ENCODE peak calls at places on chromosomes 16 and 17, in seven cellular contexts. One of them, this sample, is unnamed.

GRCh38 chr17:48624544-48625501 is 1.3 kb downstream of the HOXB9 start:
- DNase-seq in stomach: no peak
- DNase-seq in sigmoid colon: no peak
- DNase-seq in breast epithelium: no peak
- DNase-seq in prostate gland: no peak
- DNase-seq in upper lobe of left lung: peak; percentile 79
- DNase-seq in spleen: no peak
- DNase-seq in this sample: no peak

GRCh38 chr17:64097196-64097936 is 32.6 kb downstream of the ERN1 start:
- DNase-seq in breast epithelium: no peak
- DNase-seq in prostate gland: no peak
- DNase-seq in upper lobe of left lung: no peak
- DNase-seq in sigmoid colon: no peak
- DNase-seq in stomach: no peak
- DNase-seq in spleen: no peak
- DNase-seq in this sample: no peak

GRCh38 chr16:28136751-28137434 is 73.4 kb upstream of the GSG1L start:
- DNase-seq in upper lobe of left lung: no peak
- DNase-seq in stomach: no peak
- DNase-seq in prostate gland: no peak
- DNase-seq in spleen: no peak
- DNase-seq in sigmoid colon: no peak
- DNase-seq in breast epithelium: no peak
- DNase-seq in this sample: no peak

GRCh38 chr16:84032458-84033178 is 10.0 kb downstream of the SLC38A8 start:
- DNase-seq in spleen: no peak
- DNase-seq in upper lobe of left lung: no peak
- DNase-seq in prostate gland: no peak
- DNase-seq in stomach: no peak
- DNase-seq in breast epithelium: no peak
- DNase-seq in sigmoid colon: no peak
- DNase-seq in this sample: no peak

GRCh38 chr17:76793775-76794174 is 55.9 kb downstream of the MFSD11 start:
- DNase-seq in upper lobe of left lung: no peak
- DNase-seq in prostate gland: no peak
- DNase-seq in stomach: no peak
- DNase-seq in sigmoid colon: no peak
- DNase-seq in spleen: peak; percentile 4
- DNase-seq in breast epithelium: no peak
- DNase-seq in this sample: no peak

GRCh38 chr17:53806473-53806872 is 16.3 kb upstream of the KIF2B start:
- DNase-seq in stomach: no peak
- DNase-seq in upper lobe of left lung: no peak
- DNase-seq in sigmoid colon: no peak
- DNase-seq in breast epithelium: no peak
- DNase-seq in prostate gland: no peak
- DNase-seq in spleen: no peak
- DNase-seq in this sample: no peak

GRCh38 chr16:49312389-49312990 is 30.9 kb upstream of the CBLN1 start:
- DNase-seq in spleen: no peak
- DNase-seq in sigmoid colon: no peak
- DNase-seq in upper lobe of left lung: peak; percentile 33
- DNase-seq in prostate gland: no peak
- DNase-seq in breast epithelium: no peak
- DNase-seq in stomach: no peak
- DNase-seq in this sample: no peak

GRCh38 chr16:9039208-9039607 is 52.2 kb upstream of the HAPSTR1 start:
- DNase-seq in spleen: no peak
- DNase-seq in upper lobe of left lung: no peak
- DNase-seq in sigmoid colon: no peak
- DNase-seq in breast epithelium: no peak
- DNase-seq in stomach: no peak
- DNase-seq in prostate gland: no peak
- DNase-seq in this sample: no peak

GRCh38 chr17:22703204-22703603 is 1010.9 kb downstream of the KCNJ18 start:
- DNase-seq in stomach: no peak
- DNase-seq in sigmoid colon: peak; percentile 58
- DNase-seq in spleen: no peak
- DNase-seq in prostate gland: no peak
- DNase-seq in breast epithelium: no peak
- DNase-seq in upper lobe of left lung: peak; percentile 48
- DNase-seq in this sample: no peak

GRCh38 chr16:15493416-15494181 is 59.2 kb downstream of the BMERB1 start:
- DNase-seq in sigmoid colon: no peak
- DNase-seq in upper lobe of left lung: no peak
- DNase-seq in breast epithelium: no peak
- DNase-seq in spleen: no peak
- DNase-seq in stomach: no peak
- DNase-seq in prostate gland: no peak
- DNase-seq in this sample: no peak

GRCh38 chr17:81069084-81069645 is 34.2 kb downstream of the BAIAP2 start:
- DNase-seq in sigmoid colon: no peak
- DNase-seq in spleen: no peak
- DNase-seq in upper lobe of left lung: peak; percentile 59
- DNase-seq in prostate gland: no peak
- DNase-seq in breast epithelium: no peak
- DNase-seq in stomach: peak; percentile 86
- DNase-seq in this sample: no peak

GRCh38 chr16:71467810-71468209 is 5.8 kb upstream of the ZNF23 start:
- DNase-seq in spleen: no peak
- DNase-seq in sigmoid colon: no peak
- DNase-seq in prostate gland: no peak
- DNase-seq in stomach: no peak
- DNase-seq in breast epithelium: no peak
- DNase-seq in upper lobe of left lung: no peak
- DNase-seq in this sample: no peak

GRCh38 chr17:73983623-73984410 is 219.7 kb upstream of the RPL38 start:
- DNase-seq in upper lobe of left lung: no peak
- DNase-seq in spleen: peak; percentile 34
- DNase-seq in prostate gland: no peak
- DNase-seq in breast epithelium: no peak
- DNase-seq in sigmoid colon: no peak
- DNase-seq in stomach: no peak
- DNase-seq in this sample: no peak

GRCh38 chr17:57887161-57887560 is 37.3 kb upstream of the MRPS23 start:
- DNase-seq in upper lobe of left lung: no peak
- DNase-seq in sigmoid colon: no peak
- DNase-seq in breast epithelium: no peak
- DNase-seq in prostate gland: no peak
- DNase-seq in spleen: no peak
- DNase-seq in stomach: no peak
- DNase-seq in this sample: no peak
- TF ChIP-seq POLR2A in upper lobe of left lung: no peak
- TF ChIP-seq POLR2A in sigmoid colon: no peak
- TF ChIP-seq POLR2A in breast epithelium: no peak
- TF ChIP-seq POLR2A in prostate gland: no peak
- TF ChIP-seq POLR2A in spleen: no peak
- TF ChIP-seq POLR2A in stomach: no peak
- TF ChIP-seq POLR2A in this sample: no peak

GRCh38 chr16:47966325-47966724 is 189.5 kb downstream of the ABCC12 start:
- DNase-seq in spleen: no peak
- DNase-seq in stomach: no peak
- DNase-seq in breast epithelium: no peak
- DNase-seq in upper lobe of left lung: no peak
- DNase-seq in prostate gland: no peak
- DNase-seq in sigmoid colon: no peak
- DNase-seq in this sample: no peak

GRCh38 chr16:47965439-47965838 is 190.4 kb downstream of the ABCC12 start:
- DNase-seq in stomach: no peak
- DNase-seq in prostate gland: no peak
- DNase-seq in spleen: no peak
- DNase-seq in upper lobe of left lung: no peak
- DNase-seq in sigmoid colon: no peak
- DNase-seq in breast epithelium: no peak
- DNase-seq in this sample: no peak

GRCh38 chr16:47970291-47970931 is 185.4 kb downstream of the ABCC12 start:
- DNase-seq in spleen: no peak
- DNase-seq in prostate gland: no peak
- DNase-seq in upper lobe of left lung: no peak
- DNase-seq in stomach: no peak
- DNase-seq in sigmoid colon: no peak
- DNase-seq in breast epithelium: no peak
- DNase-seq in this sample: no peak

GRCh38 chr16:47971225-47971624 is 184.6 kb downstream of the ABCC12 start:
- DNase-seq in spleen: no peak
- DNase-seq in sigmoid colon: no peak
- DNase-seq in prostate gland: no peak
- DNase-seq in upper lobe of left lung: no peak
- DNase-seq in stomach: no peak
- DNase-seq in breast epithelium: no peak
- DNase-seq in this sample: no peak

GRCh38 chr16:47967374-47967773 is 188.4 kb downstream of the ABCC12 start:
- DNase-seq in breast epithelium: no peak
- DNase-seq in prostate gland: no peak
- DNase-seq in stomach: no peak
- DNase-seq in sigmoid colon: no peak
- DNase-seq in upper lobe of left lung: no peak
- DNase-seq in spleen: no peak
- DNase-seq in this sample: no peak
- TF ChIP-seq POLR2AphosphoS5 in breast epithelium: no peak
- TF ChIP-seq POLR2AphosphoS5 in prostate gland: no peak
- TF ChIP-seq POLR2AphosphoS5 in stomach: no peak
- TF ChIP-seq POLR2AphosphoS5 in sigmoid colon: no peak
- TF ChIP-seq POLR2AphosphoS5 in upper lobe of left lung: no peak
- TF ChIP-seq POLR2AphosphoS5 in spleen: no peak
- TF ChIP-seq POLR2AphosphoS5 in this sample: no peak

GRCh38 chr16:88807142-88807625 is 3.6 kb downstream of the CDT1 start:
- DNase-seq in spleen: no peak
- DNase-seq in upper lobe of left lung: peak; percentile 83
- DNase-seq in breast epithelium: no peak
- DNase-seq in prostate gland: no peak
- DNase-seq in sigmoid colon: no peak
- DNase-seq in stomach: no peak
- DNase-seq in this sample: no peak
- TF ChIP-seq POLR2A in spleen: no peak
- TF ChIP-seq POLR2A in upper lobe of left lung: no peak
- TF ChIP-seq POLR2A in breast epithelium: no peak
- TF ChIP-seq POLR2A in prostate gland: no peak
- TF ChIP-seq POLR2A in sigmoid colon: no peak
- TF ChIP-seq POLR2A in stomach: no peak
- TF ChIP-seq POLR2A in this sample: no peak

GRCh38 chr16:14338236-14338635 is 267.1 kb downstream of the MRTFB start:
- DNase-seq in prostate gland: no peak
- DNase-seq in upper lobe of left lung: no peak
- DNase-seq in sigmoid colon: no peak
- DNase-seq in breast epithelium: no peak
- DNase-seq in stomach: no peak
- DNase-seq in spleen: no peak
- DNase-seq in this sample: no peak

GRCh38 chr16:14339694-14340093 is 268.6 kb downstream of the MRTFB start:
- DNase-seq in breast epithelium: no peak
- DNase-seq in stomach: no peak
- DNase-seq in prostate gland: no peak
- DNase-seq in sigmoid colon: no peak
- DNase-seq in upper lobe of left lung: no peak
- DNase-seq in spleen: no peak
- DNase-seq in this sample: no peak

GRCh38 chr16:14335297-14335696 is 264.2 kb downstream of the MRTFB start:
- DNase-seq in breast epithelium: no peak
- DNase-seq in sigmoid colon: no peak
- DNase-seq in prostate gland: no peak
- DNase-seq in upper lobe of left lung: no peak
- DNase-seq in stomach: no peak
- DNase-seq in spleen: no peak
- DNase-seq in this sample: no peak

GRCh38 chr16:14338969-14339368 is 267.9 kb downstream of the MRTFB start:
- DNase-seq in spleen: no peak
- DNase-seq in upper lobe of left lung: no peak
- DNase-seq in sigmoid colon: no peak
- DNase-seq in breast epithelium: no peak
- DNase-seq in stomach: no peak
- DNase-seq in prostate gland: no peak
- DNase-seq in this sample: no peak

GRCh38 chr16:14337303-14338191 is 266.4 kb downstream of the MRTFB start:
- DNase-seq in stomach: no peak
- DNase-seq in upper lobe of left lung: no peak
- DNase-seq in spleen: no peak
- DNase-seq in prostate gland: peak; percentile 17
- DNase-seq in sigmoid colon: no peak
- DNase-seq in breast epithelium: no peak
- DNase-seq in this sample: no peak
- TF ChIP-seq POLR2AphosphoS5 in stomach: no peak
- TF ChIP-seq POLR2AphosphoS5 in upper lobe of left lung: no peak
- TF ChIP-seq POLR2AphosphoS5 in spleen: no peak
- TF ChIP-seq POLR2AphosphoS5 in prostate gland: no peak
- TF ChIP-seq POLR2AphosphoS5 in sigmoid colon: no peak
- TF ChIP-seq POLR2AphosphoS5 in breast epithelium: no peak
- TF ChIP-seq POLR2AphosphoS5 in this sample: no peak

GRCh38 chr17:28041068-28041843 is 1.2 kb upstream of the NLK start:
- DNase-seq in stomach: peak; percentile 99
- DNase-seq in prostate gland: peak; percentile 99
- DNase-seq in spleen: peak; percentile 100
- DNase-seq in upper lobe of left lung: peak; percentile 100
- DNase-seq in sigmoid colon: peak; percentile 100
- DNase-seq in breast epithelium: peak; percentile 99
- DNase-seq in this sample: peak; percentile 92
- TF ChIP-seq POLR2A in stomach: no peak
- TF ChIP-seq POLR2A in prostate gland: peak; percentile 67
- TF ChIP-seq POLR2A in spleen: no peak
- TF ChIP-seq POLR2A in upper lobe of left lung: no peak
- TF ChIP-seq POLR2A in sigmoid colon: peak; percentile 44
- TF ChIP-seq POLR2A in breast epithelium: no peak
- TF ChIP-seq POLR2A in this sample: peak; percentile 60

GRCh38 chr17:66355510-66355909 is 53.1 kb downstream of the PRKCA start:
- DNase-seq in upper lobe of left lung: no peak
- DNase-seq in sigmoid colon: no peak
- DNase-seq in spleen: no peak
- DNase-seq in prostate gland: no peak
- DNase-seq in breast epithelium: no peak
- DNase-seq in stomach: no peak
- DNase-seq in this sample: no peak

GRCh38 chr17:66357037-66357436 is 54.6 kb downstream of the PRKCA start:
- DNase-seq in upper lobe of left lung: no peak
- DNase-seq in sigmoid colon: no peak
- DNase-seq in stomach: no peak
- DNase-seq in prostate gland: no peak
- DNase-seq in spleen: no peak
- DNase-seq in breast epithelium: no peak
- DNase-seq in this sample: no peak

GRCh38 chr17:66353937-66354401 is 51.6 kb downstream of the PRKCA start:
- DNase-seq in upper lobe of left lung: no peak
- DNase-seq in breast epithelium: no peak
- DNase-seq in prostate gland: no peak
- DNase-seq in sigmoid colon: no peak
- DNase-seq in stomach: no peak
- DNase-seq in spleen: no peak
- DNase-seq in this sample: no peak

GRCh38 chr17:66354472-66354871 is 52.1 kb downstream of the PRKCA start:
- DNase-seq in upper lobe of left lung: no peak
- DNase-seq in prostate gland: no peak
- DNase-seq in breast epithelium: no peak
- DNase-seq in sigmoid colon: no peak
- DNase-seq in spleen: no peak
- DNase-seq in stomach: no peak
- DNase-seq in this sample: no peak

DNA sequence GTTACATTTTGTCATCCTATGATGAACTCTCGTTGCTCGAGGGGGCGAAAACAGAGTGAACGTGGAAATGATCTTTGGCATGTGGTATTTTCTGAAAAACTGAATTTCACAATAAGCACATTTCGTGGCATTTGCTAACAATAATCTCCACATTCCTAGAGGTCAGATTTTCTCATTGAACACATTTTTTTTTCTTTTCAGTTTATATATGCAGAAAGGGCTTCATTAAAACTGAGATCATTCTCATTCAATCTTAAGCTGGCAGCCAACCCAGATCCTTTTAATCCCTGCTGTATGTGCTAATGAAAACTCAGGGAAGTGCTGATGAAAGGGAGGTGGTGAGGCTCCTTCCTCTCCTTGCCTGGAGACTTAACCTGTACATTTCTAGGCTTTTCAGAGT is 52.6 kb downstream of the PRKCA start:
- DNase-seq in prostate gland: no peak
- DNase-seq in sigmoid colon: no peak
- DNase-seq in stomach: no peak
- DNase-seq in upper lobe of left lung: no peak
- DNase-seq in breast epithelium: no peak
- DNase-seq in spleen: no peak
- DNase-seq in this sample: no peak
- TF ChIP-seq POLR2AphosphoS5 in prostate gland: no peak
- TF ChIP-seq POLR2AphosphoS5 in sigmoid colon: no peak
- TF ChIP-seq POLR2AphosphoS5 in stomach: no peak
- TF ChIP-seq POLR2AphosphoS5 in upper lobe of left lung: no peak
- TF ChIP-seq POLR2AphosphoS5 in breast epithelium: no peak
- TF ChIP-seq POLR2AphosphoS5 in spleen: no peak
- TF ChIP-seq POLR2AphosphoS5 in this sample: no peak